ENCODE peak calls at places on chromosomes 4 and X, in six cellular contexts. One of them, this sample, is unnamed.

GRCh38 chr4:42750091-42750490 is 93.2 kb upstream of the ATP8A1 start:
- ATAC-seq in aorta: no peak
- ATAC-seq in heart left ventricle: peak; percentile 84
- ATAC-seq in activated CD8-positive, alpha-beta T cell treated with anti-CD3 and anti-CD28 coated beads, Interleukin-2, amount 10 ng/mL, durations not matched to agents 7 days and 5 days: no peak
- ATAC-seq in CD4-positive, CD25-positive, alpha-beta regulatory T cell: no peak
- ATAC-seq in Panc1: no peak
- ATAC-seq in this sample: no peak

GRCh38 chr4:183637461-183637860 is 21.5 kb downstream of the RWDD4 start:
- ATAC-seq in Panc1: peak; percentile 68
- ATAC-seq in CD4-positive, CD25-positive, alpha-beta regulatory T cell: no peak
- ATAC-seq in aorta: no peak
- ATAC-seq in heart left ventricle: no peak
- ATAC-seq in activated CD8-positive, alpha-beta T cell treated with anti-CD3 and anti-CD28 coated beads, Interleukin-2, amount 10 ng/mL, durations not matched to agents 7 days and 5 days: no peak
- ATAC-seq in this sample: peak; percentile 92

GRCh38 chrX:71154641-71155040 is 10.0 kb downstream of the NLGN3 start:
- ATAC-seq in aorta: no peak
- ATAC-seq in activated CD8-positive, alpha-beta T cell treated with anti-CD3 and anti-CD28 coated beads, Interleukin-2, amount 10 ng/mL, durations not matched to agents 7 days and 5 days: no peak
- ATAC-seq in heart left ventricle: no peak
- ATAC-seq in CD4-positive, CD25-positive, alpha-beta regulatory T cell: no peak
- ATAC-seq in Panc1: no peak
- ATAC-seq in this sample: no peak

GRCh38 chrX:43702079-43702524 is 46.0 kb downstream of the MAOA start:
- ATAC-seq in CD4-positive, CD25-positive, alpha-beta regulatory T cell: no peak
- ATAC-seq in activated CD8-positive, alpha-beta T cell treated with anti-CD3 and anti-CD28 coated beads, Interleukin-2, amount 10 ng/mL, durations not matched to agents 7 days and 5 days: no peak
- ATAC-seq in aorta: no peak
- ATAC-seq in heart left ventricle: no peak
- ATAC-seq in Panc1: no peak
- ATAC-seq in this sample: no peak

GRCh38 chrX:118971552-118971951 is 2.9 kb upstream of the LONRF3 start:
- ATAC-seq in CD4-positive, CD25-positive, alpha-beta regulatory T cell: no peak
- ATAC-seq in aorta: no peak
- ATAC-seq in Panc1: no peak
- ATAC-seq in activated CD8-positive, alpha-beta T cell treated with anti-CD3 and anti-CD28 coated beads, Interleukin-2, amount 10 ng/mL, durations not matched to agents 7 days and 5 days: no peak
- ATAC-seq in heart left ventricle: no peak
- ATAC-seq in this sample: no peak

GRCh38 chrX:154458954-154459829 is 1.1 kb downstream of the PLXNA3 start:
- ATAC-seq in Panc1: peak; percentile 77
- ATAC-seq in activated CD8-positive, alpha-beta T cell treated with anti-CD3 and anti-CD28 coated beads, Interleukin-2, amount 10 ng/mL, durations not matched to agents 7 days and 5 days: peak; percentile 50
- ATAC-seq in CD4-positive, CD25-positive, alpha-beta regulatory T cell: no peak
- ATAC-seq in aorta: peak; percentile 44
- ATAC-seq in heart left ventricle: peak; percentile 82
- ATAC-seq in this sample: peak; percentile 53

GRCh38 chrX:13069771-13070410 is 25.5 kb upstream of the FAM9C start:
- ATAC-seq in heart left ventricle: no peak
- ATAC-seq in activated CD8-positive, alpha-beta T cell treated with anti-CD3 and anti-CD28 coated beads, Interleukin-2, amount 10 ng/mL, durations not matched to agents 7 days and 5 days: no peak
- ATAC-seq in CD4-positive, CD25-positive, alpha-beta regulatory T cell: no peak
- ATAC-seq in Panc1: no peak
- ATAC-seq in aorta: no peak
- ATAC-seq in this sample: no peak

GRCh38 chr4:148344382-148344781 is 97.8 kb downstream of the NR3C2 start:
- ATAC-seq in activated CD8-positive, alpha-beta T cell treated with anti-CD3 and anti-CD28 coated beads, Interleukin-2, amount 10 ng/mL, durations not matched to agents 7 days and 5 days: no peak
- ATAC-seq in CD4-positive, CD25-positive, alpha-beta regulatory T cell: no peak
- ATAC-seq in Panc1: no peak
- ATAC-seq in heart left ventricle: no peak
- ATAC-seq in aorta: no peak
- ATAC-seq in this sample: no peak

GRCh38 chr4:113057891-113058290 is 8.4 kb downstream of the ANK2 start:
- ATAC-seq in Panc1: no peak
- ATAC-seq in activated CD8-positive, alpha-beta T cell treated with anti-CD3 and anti-CD28 coated beads, Interleukin-2, amount 10 ng/mL, durations not matched to agents 7 days and 5 days: no peak
- ATAC-seq in heart left ventricle: no peak
- ATAC-seq in CD4-positive, CD25-positive, alpha-beta regulatory T cell: no peak
- ATAC-seq in aorta: no peak
- ATAC-seq in this sample: no peak

GRCh38 chrX:79361192-79361870 is 5.8 kb downstream of the ITM2A start:
- ATAC-seq in aorta: no peak
- ATAC-seq in activated CD8-positive, alpha-beta T cell treated with anti-CD3 and anti-CD28 coated beads, Interleukin-2, amount 10 ng/mL, durations not matched to agents 7 days and 5 days: peak; percentile 39
- ATAC-seq in heart left ventricle: no peak
- ATAC-seq in CD4-positive, CD25-positive, alpha-beta regulatory T cell: peak; percentile 25
- ATAC-seq in Panc1: no peak
- ATAC-seq in this sample: no peak

GRCh38 chr4:152090543-152090942 is 329.7 kb upstream of the GATB start:
- ATAC-seq in heart left ventricle: peak; percentile 94
- ATAC-seq in CD4-positive, CD25-positive, alpha-beta regulatory T cell: peak; percentile 80
- ATAC-seq in aorta: no peak
- ATAC-seq in Panc1: no peak
- ATAC-seq in activated CD8-positive, alpha-beta T cell treated with anti-CD3 and anti-CD28 coated beads, Interleukin-2, amount 10 ng/mL, durations not matched to agents 7 days and 5 days: peak; percentile 81
- ATAC-seq in this sample: no peak

GRCh38 chr4:114103908-114104307 is 124.5 kb upstream of the ARSJ start:
- ATAC-seq in Panc1: no peak
- ATAC-seq in aorta: no peak
- ATAC-seq in heart left ventricle: no peak
- ATAC-seq in CD4-positive, CD25-positive, alpha-beta regulatory T cell: no peak
- ATAC-seq in activated CD8-positive, alpha-beta T cell treated with anti-CD3 and anti-CD28 coated beads, Interleukin-2, amount 10 ng/mL, durations not matched to agents 7 days and 5 days: no peak
- ATAC-seq in this sample: no peak

GRCh38 chr4:32991663-32992062 is 2271.5 kb downstream of the PCDH7 start:
- ATAC-seq in Panc1: no peak
- ATAC-seq in CD4-positive, CD25-positive, alpha-beta regulatory T cell: no peak
- ATAC-seq in aorta: no peak
- ATAC-seq in activated CD8-positive, alpha-beta T cell treated with anti-CD3 and anti-CD28 coated beads, Interleukin-2, amount 10 ng/mL, durations not matched to agents 7 days and 5 days: no peak
- ATAC-seq in heart left ventricle: no peak
- ATAC-seq in this sample: no peak

GRCh38 chrX:110418220-110418856 is 59.7 kb downstream of the RTL9 start:
- ATAC-seq in CD4-positive, CD25-positive, alpha-beta regulatory T cell: no peak
- ATAC-seq in Panc1: peak; percentile 78
- ATAC-seq in aorta: no peak
- ATAC-seq in activated CD8-positive, alpha-beta T cell treated with anti-CD3 and anti-CD28 coated beads, Interleukin-2, amount 10 ng/mL, durations not matched to agents 7 days and 5 days: no peak
- ATAC-seq in heart left ventricle: peak; percentile 27
- ATAC-seq in this sample: no peak

GRCh38 chrX:100931925-100932285 is 3.2 kb upstream of the XKRX start:
- ATAC-seq in heart left ventricle: no peak
- ATAC-seq in aorta: no peak
- ATAC-seq in CD4-positive, CD25-positive, alpha-beta regulatory T cell: no peak
- ATAC-seq in activated CD8-positive, alpha-beta T cell treated with anti-CD3 and anti-CD28 coated beads, Interleukin-2, amount 10 ng/mL, durations not matched to agents 7 days and 5 days: no peak
- ATAC-seq in Panc1: no peak
- ATAC-seq in this sample: peak; percentile 6

GRCh38 chr4:106266201-106266600 is 49.8 kb downstream of the TBCK start:
- ATAC-seq in Panc1: no peak
- ATAC-seq in aorta: no peak
- ATAC-seq in CD4-positive, CD25-positive, alpha-beta regulatory T cell: no peak
- ATAC-seq in heart left ventricle: no peak
- ATAC-seq in activated CD8-positive, alpha-beta T cell treated with anti-CD3 and anti-CD28 coated beads, Interleukin-2, amount 10 ng/mL, durations not matched to agents 7 days and 5 days: no peak
- ATAC-seq in this sample: no peak

GRCh38 chrX:9530848-9531274 is 66.0 kb downstream of the TBL1X start:
- ATAC-seq in Panc1: peak; percentile 62
- ATAC-seq in heart left ventricle: peak; percentile 91
- ATAC-seq in activated CD8-positive, alpha-beta T cell treated with anti-CD3 and anti-CD28 coated beads, Interleukin-2, amount 10 ng/mL, durations not matched to agents 7 days and 5 days: peak; percentile 98
- ATAC-seq in CD4-positive, CD25-positive, alpha-beta regulatory T cell: peak; percentile 83
- ATAC-seq in aorta: peak; percentile 65
- ATAC-seq in this sample: peak; percentile 86

GRCh38 chrX:130173190-130173895 is 1.6 kb downstream of the RAB33A start:
- ATAC-seq in activated CD8-positive, alpha-beta T cell treated with anti-CD3 and anti-CD28 coated beads, Interleukin-2, amount 10 ng/mL, durations not matched to agents 7 days and 5 days: peak; percentile 26
- ATAC-seq in Panc1: no peak
- ATAC-seq in aorta: peak; percentile 33
- ATAC-seq in CD4-positive, CD25-positive, alpha-beta regulatory T cell: peak; percentile 42
- ATAC-seq in heart left ventricle: peak; percentile 53
- ATAC-seq in this sample: peak; percentile 74

GRCh38 chr4:7251321-7251720 is 59.0 kb downstream of the SORCS2 start:
- ATAC-seq in aorta: no peak
- ATAC-seq in heart left ventricle: no peak
- ATAC-seq in activated CD8-positive, alpha-beta T cell treated with anti-CD3 and anti-CD28 coated beads, Interleukin-2, amount 10 ng/mL, durations not matched to agents 7 days and 5 days: no peak
- ATAC-seq in CD4-positive, CD25-positive, alpha-beta regulatory T cell: no peak
- ATAC-seq in Panc1: no peak
- ATAC-seq in this sample: no peak

GRCh38 chr4:76105652-76106051 is 31.1 kb downstream of the ART3 start:
- ATAC-seq in aorta: no peak
- ATAC-seq in Panc1: no peak
- ATAC-seq in CD4-positive, CD25-positive, alpha-beta regulatory T cell: no peak
- ATAC-seq in heart left ventricle: peak; percentile 84
- ATAC-seq in activated CD8-positive, alpha-beta T cell treated with anti-CD3 and anti-CD28 coated beads, Interleukin-2, amount 10 ng/mL, durations not matched to agents 7 days and 5 days: no peak
- ATAC-seq in this sample: no peak

GRCh38 chrX:45765726-45766125 is 565.0 kb upstream of the DIPK2B start:
- ATAC-seq in activated CD8-positive, alpha-beta T cell treated with anti-CD3 and anti-CD28 coated beads, Interleukin-2, amount 10 ng/mL, durations not matched to agents 7 days and 5 days: no peak
- ATAC-seq in Panc1: no peak
- ATAC-seq in CD4-positive, CD25-positive, alpha-beta regulatory T cell: peak; percentile 38
- ATAC-seq in heart left ventricle: no peak
- ATAC-seq in aorta: no peak
- ATAC-seq in this sample: peak; percentile 50

GRCh38 chrX:153876112-153876491 is 9.9 kb downstream of the L1CAM start:
- ATAC-seq in heart left ventricle: no peak
- ATAC-seq in Panc1: no peak
- ATAC-seq in CD4-positive, CD25-positive, alpha-beta regulatory T cell: no peak
- ATAC-seq in aorta: no peak
- ATAC-seq in activated CD8-positive, alpha-beta T cell treated with anti-CD3 and anti-CD28 coated beads, Interleukin-2, amount 10 ng/mL, durations not matched to agents 7 days and 5 days: no peak
- ATAC-seq in this sample: no peak

GRCh38 chr4:34731045-34731444 is 1513.3 kb downstream of the ARAP2 start:
- ATAC-seq in aorta: no peak
- ATAC-seq in heart left ventricle: no peak
- ATAC-seq in activated CD8-positive, alpha-beta T cell treated with anti-CD3 and anti-CD28 coated beads, Interleukin-2, amount 10 ng/mL, durations not matched to agents 7 days and 5 days: no peak
- ATAC-seq in CD4-positive, CD25-positive, alpha-beta regulatory T cell: no peak
- ATAC-seq in Panc1: no peak
- ATAC-seq in this sample: no peak

GRCh38 chr4:25539241-25539640 is 116.4 kb upstream of the SLC34A2 start:
- ATAC-seq in aorta: no peak
- ATAC-seq in heart left ventricle: no peak
- ATAC-seq in CD4-positive, CD25-positive, alpha-beta regulatory T cell: no peak
- ATAC-seq in activated CD8-positive, alpha-beta T cell treated with anti-CD3 and anti-CD28 coated beads, Interleukin-2, amount 10 ng/mL, durations not matched to agents 7 days and 5 days: no peak
- ATAC-seq in Panc1: no peak
- ATAC-seq in this sample: no peak

GRCh38 chr4:94484818-94485217 is 33.1 kb downstream of the PDLIM5 start:
- ATAC-seq in Panc1: no peak
- ATAC-seq in heart left ventricle: no peak
- ATAC-seq in activated CD8-positive, alpha-beta T cell treated with anti-CD3 and anti-CD28 coated beads, Interleukin-2, amount 10 ng/mL, durations not matched to agents 7 days and 5 days: no peak
- ATAC-seq in aorta: no peak
- ATAC-seq in CD4-positive, CD25-positive, alpha-beta regulatory T cell: no peak
- ATAC-seq in this sample: no peak

GRCh38 chrX:34638116-34638515 is 19.0 kb downstream of the TMEM47 start:
- ATAC-seq in aorta: no peak
- ATAC-seq in activated CD8-positive, alpha-beta T cell treated with anti-CD3 and anti-CD28 coated beads, Interleukin-2, amount 10 ng/mL, durations not matched to agents 7 days and 5 days: no peak
- ATAC-seq in CD4-positive, CD25-positive, alpha-beta regulatory T cell: no peak
- ATAC-seq in Panc1: no peak
- ATAC-seq in heart left ventricle: no peak
- ATAC-seq in this sample: no peak

GRCh38 chrX:44997888-44998287 is 124.9 kb downstream of the KDM6A start:
- ATAC-seq in activated CD8-positive, alpha-beta T cell treated with anti-CD3 and anti-CD28 coated beads, Interleukin-2, amount 10 ng/mL, durations not matched to agents 7 days and 5 days: peak; percentile 47
- ATAC-seq in CD4-positive, CD25-positive, alpha-beta regulatory T cell: no peak
- ATAC-seq in heart left ventricle: no peak
- ATAC-seq in aorta: no peak
- ATAC-seq in Panc1: no peak
- ATAC-seq in this sample: peak; percentile 49

GRCh38 chr4:9762823-9763475 is 18.5 kb upstream of the DRD5 start:
- ATAC-seq in Panc1: no peak
- ATAC-seq in heart left ventricle: no peak
- ATAC-seq in CD4-positive, CD25-positive, alpha-beta regulatory T cell: no peak
- ATAC-seq in aorta: no peak
- ATAC-seq in activated CD8-positive, alpha-beta T cell treated with anti-CD3 and anti-CD28 coated beads, Interleukin-2, amount 10 ng/mL, durations not matched to agents 7 days and 5 days: peak; percentile 39
- ATAC-seq in this sample: no peak

GRCh38 chrX:136671006-136671610 is 23.1 kb downstream of the CD40LG start:
- ATAC-seq in Panc1: no peak
- ATAC-seq in activated CD8-positive, alpha-beta T cell treated with anti-CD3 and anti-CD28 coated beads, Interleukin-2, amount 10 ng/mL, durations not matched to agents 7 days and 5 days: no peak
- ATAC-seq in CD4-positive, CD25-positive, alpha-beta regulatory T cell: no peak
- ATAC-seq in heart left ventricle: no peak
- ATAC-seq in aorta: no peak
- ATAC-seq in this sample: peak; percentile 52

GRCh38 chr4:85210353-85210752 is 243.9 kb upstream of the WDFY3 start:
- ATAC-seq in CD4-positive, CD25-positive, alpha-beta regulatory T cell: no peak
- ATAC-seq in activated CD8-positive, alpha-beta T cell treated with anti-CD3 and anti-CD28 coated beads, Interleukin-2, amount 10 ng/mL, durations not matched to agents 7 days and 5 days: no peak
- ATAC-seq in Panc1: peak; percentile 85
- ATAC-seq in heart left ventricle: no peak
- ATAC-seq in aorta: no peak
- ATAC-seq in this sample: no peak

This sample was measured in activated T-helper 17 cell treated with anti-CD3 and anti-CD28 coated beads, Interleukin-2, amount 50 U/mL, for 72 hours.